ENCODE peak calls at places on chromosomes 4 and X, in ten cellular contexts. One of them, this sample, is unnamed.
A peak's percentile ranks its signal among the peaks of the same experiment; 100 is the strongest.

GRCh38 chr4:15690020-15690809 is 8.6 kb downstream of the FAM200B start:
- DNase-seq in NCI-H1930: no peak
- DNase-seq in astrocyte of the spinal cord: peak; percentile 95
- DNase-seq in NCI-H1417: no peak
- DNase-seq in GM04504: peak; percentile 62
- DNase-seq in stimulated activated CD8-positive, alpha-beta memory T cell treated with anti-CD3 and anti-CD28 coated beads, Interleukin-4, amount 100 ng/mL, for 4 hours: no peak
- DNase-seq in NCI-H82: no peak
- DNase-seq in HFFc6: peak; percentile 91
- DNase-seq in non-pigmented ciliary epithelial cell: peak; percentile 89
- DNase-seq in NCI-H2029: no peak
- DNase-seq in this sample: peak; percentile 95

GRCh38 chrX:131779313-131779712 is 235.4 kb downstream of the OR13H1 start:
- DNase-seq in NCI-H1930: no peak
- DNase-seq in astrocyte of the spinal cord: no peak
- DNase-seq in NCI-H1417: no peak
- DNase-seq in GM04504: no peak
- DNase-seq in stimulated activated CD8-positive, alpha-beta memory T cell treated with anti-CD3 and anti-CD28 coated beads, Interleukin-4, amount 100 ng/mL, for 4 hours: no peak
- DNase-seq in NCI-H82: no peak
- DNase-seq in HFFc6: no peak
- DNase-seq in non-pigmented ciliary epithelial cell: no peak
- DNase-seq in NCI-H2029: no peak
- DNase-seq in this sample: no peak

GRCh38 chr4:53039741-53040458 is 177.8 kb downstream of the RASL11B start:
- DNase-seq in NCI-H1930: no peak
- DNase-seq in astrocyte of the spinal cord: no peak
- DNase-seq in NCI-H1417: no peak
- DNase-seq in GM04504: no peak
- DNase-seq in stimulated activated CD8-positive, alpha-beta memory T cell treated with anti-CD3 and anti-CD28 coated beads, Interleukin-4, amount 100 ng/mL, for 4 hours: no peak
- DNase-seq in NCI-H82: no peak
- DNase-seq in HFFc6: no peak
- DNase-seq in non-pigmented ciliary epithelial cell: no peak
- DNase-seq in NCI-H2029: no peak
- DNase-seq in this sample: no peak

GRCh38 chr4:100690812-100691211 is 173.0 kb upstream of the EMCN start:
- DNase-seq in NCI-H1930: no peak
- DNase-seq in astrocyte of the spinal cord: no peak
- DNase-seq in NCI-H1417: no peak
- DNase-seq in GM04504: no peak
- DNase-seq in stimulated activated CD8-positive, alpha-beta memory T cell treated with anti-CD3 and anti-CD28 coated beads, Interleukin-4, amount 100 ng/mL, for 4 hours: no peak
- DNase-seq in NCI-H82: no peak
- DNase-seq in HFFc6: no peak
- DNase-seq in non-pigmented ciliary epithelial cell: no peak
- DNase-seq in NCI-H2029: no peak
- DNase-seq in this sample: no peak

GRCh38 chrX:71622347-71623104 is 4.2 kb upstream of the CXCR3 start:
- DNase-seq in NCI-H1930: no peak
- DNase-seq in astrocyte of the spinal cord: peak; percentile 38
- DNase-seq in NCI-H1417: peak; percentile 26
- DNase-seq in GM04504: peak; percentile 53
- DNase-seq in stimulated activated CD8-positive, alpha-beta memory T cell treated with anti-CD3 and anti-CD28 coated beads, Interleukin-4, amount 100 ng/mL, for 4 hours: peak; percentile 47
- DNase-seq in NCI-H82: peak; percentile 11
- DNase-seq in HFFc6: no peak
- DNase-seq in non-pigmented ciliary epithelial cell: no peak
- DNase-seq in NCI-H2029: peak; percentile 70
- DNase-seq in this sample: peak; percentile 22

GRCh38 chr4:189804884-189805283 is 135.8 kb upstream of the FRG1 start:
- DNase-seq in NCI-H1930: no peak
- DNase-seq in astrocyte of the spinal cord: no peak
- DNase-seq in NCI-H1417: no peak
- DNase-seq in GM04504: no peak
- DNase-seq in stimulated activated CD8-positive, alpha-beta memory T cell treated with anti-CD3 and anti-CD28 coated beads, Interleukin-4, amount 100 ng/mL, for 4 hours: no peak
- DNase-seq in NCI-H82: no peak
- DNase-seq in HFFc6: no peak
- DNase-seq in non-pigmented ciliary epithelial cell: no peak
- DNase-seq in NCI-H2029: no peak
- DNase-seq in this sample: no peak

GRCh38 chrX:13266641-13267420 is 53.0 kb downstream of the ATXN3L start:
- DNase-seq in NCI-H1930: no peak
- DNase-seq in astrocyte of the spinal cord: peak; percentile 24
- DNase-seq in NCI-H1417: no peak
- DNase-seq in GM04504: no peak
- DNase-seq in stimulated activated CD8-positive, alpha-beta memory T cell treated with anti-CD3 and anti-CD28 coated beads, Interleukin-4, amount 100 ng/mL, for 4 hours: no peak
- DNase-seq in NCI-H82: peak; percentile 44
- DNase-seq in HFFc6: no peak
- DNase-seq in non-pigmented ciliary epithelial cell: no peak
- DNase-seq in NCI-H2029: no peak
- DNase-seq in this sample: peak; percentile 56

GRCh38 chr4:109079731-109080130 is 222.7 kb downstream of the COL25A1 start:
- DNase-seq in NCI-H1930: peak; percentile 15
- DNase-seq in astrocyte of the spinal cord: peak; percentile 33
- DNase-seq in NCI-H1417: no peak
- DNase-seq in GM04504: no peak
- DNase-seq in stimulated activated CD8-positive, alpha-beta memory T cell treated with anti-CD3 and anti-CD28 coated beads, Interleukin-4, amount 100 ng/mL, for 4 hours: no peak
- DNase-seq in NCI-H82: no peak
- DNase-seq in HFFc6: no peak
- DNase-seq in non-pigmented ciliary epithelial cell: no peak
- DNase-seq in NCI-H2029: no peak
- DNase-seq in this sample: peak; percentile 41

GRCh38 chr4:5757954-5758353 is 47.0 kb downstream of the EVC start:
- DNase-seq in NCI-H1930: no peak
- DNase-seq in astrocyte of the spinal cord: no peak
- DNase-seq in NCI-H1417: no peak
- DNase-seq in GM04504: no peak
- DNase-seq in stimulated activated CD8-positive, alpha-beta memory T cell treated with anti-CD3 and anti-CD28 coated beads, Interleukin-4, amount 100 ng/mL, for 4 hours: no peak
- DNase-seq in NCI-H82: no peak
- DNase-seq in HFFc6: no peak
- DNase-seq in non-pigmented ciliary epithelial cell: no peak
- DNase-seq in NCI-H2029: no peak
- DNase-seq in this sample: no peak

GRCh38 chr4:137253949-137254348 is 278.3 kb downstream of the PCDH18 start:
- DNase-seq in NCI-H1930: no peak
- DNase-seq in astrocyte of the spinal cord: peak; percentile 71
- DNase-seq in NCI-H1417: no peak
- DNase-seq in GM04504: peak; percentile 29
- DNase-seq in stimulated activated CD8-positive, alpha-beta memory T cell treated with anti-CD3 and anti-CD28 coated beads, Interleukin-4, amount 100 ng/mL, for 4 hours: no peak
- DNase-seq in NCI-H82: no peak
- DNase-seq in HFFc6: peak; percentile 76
- DNase-seq in non-pigmented ciliary epithelial cell: peak; percentile 50
- DNase-seq in NCI-H2029: no peak
- DNase-seq in this sample: peak; percentile 8

GRCh38 chr4:157141976-157142375 is 66.0 kb downstream of the GLRB start:
- DNase-seq in NCI-H1930: no peak
- DNase-seq in astrocyte of the spinal cord: no peak
- DNase-seq in NCI-H1417: no peak
- DNase-seq in GM04504: no peak
- DNase-seq in stimulated activated CD8-positive, alpha-beta memory T cell treated with anti-CD3 and anti-CD28 coated beads, Interleukin-4, amount 100 ng/mL, for 4 hours: no peak
- DNase-seq in NCI-H82: no peak
- DNase-seq in HFFc6: no peak
- DNase-seq in non-pigmented ciliary epithelial cell: no peak
- DNase-seq in NCI-H2029: no peak
- DNase-seq in this sample: no peak

GRCh38 chr4:74793757-74794340 is 474 bp downstream of the BTC start:
- DNase-seq in NCI-H1930: peak; percentile 69
- DNase-seq in astrocyte of the spinal cord: peak; percentile 24
- DNase-seq in NCI-H1417: peak; percentile 74
- DNase-seq in GM04504: no peak
- DNase-seq in stimulated activated CD8-positive, alpha-beta memory T cell treated with anti-CD3 and anti-CD28 coated beads, Interleukin-4, amount 100 ng/mL, for 4 hours: no peak
- DNase-seq in NCI-H82: peak; percentile 50
- DNase-seq in HFFc6: no peak
- DNase-seq in non-pigmented ciliary epithelial cell: no peak
- DNase-seq in NCI-H2029: peak; percentile 53
- DNase-seq in this sample: no peak

GRCh38 chr4:100356172-100356571 is 161.7 kb downstream of the EMCN start:
- DNase-seq in NCI-H1930: no peak
- DNase-seq in astrocyte of the spinal cord: no peak
- DNase-seq in NCI-H1417: no peak
- DNase-seq in GM04504: no peak
- DNase-seq in stimulated activated CD8-positive, alpha-beta memory T cell treated with anti-CD3 and anti-CD28 coated beads, Interleukin-4, amount 100 ng/mL, for 4 hours: no peak
- DNase-seq in NCI-H82: no peak
- DNase-seq in HFFc6: no peak
- DNase-seq in non-pigmented ciliary epithelial cell: no peak
- DNase-seq in NCI-H2029: no peak
- DNase-seq in this sample: no peak

GRCh38 chr4:33482773-33483172 is 2761.5 kb downstream of the ARAP2 start:
- DNase-seq in NCI-H1930: no peak
- DNase-seq in astrocyte of the spinal cord: no peak
- DNase-seq in NCI-H1417: no peak
- DNase-seq in GM04504: no peak
- DNase-seq in stimulated activated CD8-positive, alpha-beta memory T cell treated with anti-CD3 and anti-CD28 coated beads, Interleukin-4, amount 100 ng/mL, for 4 hours: no peak
- DNase-seq in NCI-H82: no peak
- DNase-seq in HFFc6: no peak
- DNase-seq in non-pigmented ciliary epithelial cell: no peak
- DNase-seq in NCI-H2029: peak; percentile 91
- DNase-seq in this sample: no peak

GRCh38 chr4:60863442-60863841 is 336.7 kb upstream of the ADGRL3 start:
- DNase-seq in NCI-H1930: no peak
- DNase-seq in astrocyte of the spinal cord: no peak
- DNase-seq in NCI-H1417: no peak
- DNase-seq in GM04504: no peak
- DNase-seq in stimulated activated CD8-positive, alpha-beta memory T cell treated with anti-CD3 and anti-CD28 coated beads, Interleukin-4, amount 100 ng/mL, for 4 hours: no peak
- DNase-seq in NCI-H82: no peak
- DNase-seq in HFFc6: no peak
- DNase-seq in non-pigmented ciliary epithelial cell: no peak
- DNase-seq in NCI-H2029: no peak
- DNase-seq in this sample: no peak